ENCODE peak calls at places on chromosomes 11 and 22, in ten cellular contexts. I is HFFc6; R is heart left ventricle; A is activated CD4-positive, alpha-beta T cell treated with anti-CD3 and anti-CD28 coated beads, Interleukin-2, amount 10 ng/mL, durations not matched to agents 7 days and 5 days; W is mesenchymal stem cell; Q is epithelial cell of esophagus; M is NCI-H1436; Z is GM23248; H is midbrain; K is uterus. V is an unnamed sample.

GRCh38 chr22:36386900-36387663 is 685 bp downstream of the MYH9 start:
- DNase-seq in H (no peak), K (peak; percentile 55), A (peak; percentile 62), M (no peak), Z (peak; percentile 81), I (no peak), W (no peak), Q (peak; percentile 37), R (peak; percentile 78), V (peak; percentile 80)

GRCh38 chr22:41264408-41264941 is 21.5 kb downstream of the RANGAP1 start:
- DNase-seq in Z (no peak), R (no peak), K (no peak), A (no peak), M (no peak), Q (no peak), H (peak; percentile 85), I (no peak), W (no peak), V (no peak)

GRCh38 chr11:66100272-66101037 is 30.4 kb downstream of the PACS1 start:
- DNase-seq in Q (peak; percentile 52), Z (no peak), K (peak; percentile 35), R (peak; percentile 78), A (peak; percentile 84), H (peak; percentile 65), I (no peak), W (no peak), M (peak; percentile 1), V (peak; percentile 74)

GRCh38 chr11:57426439-57426753 is 525 bp downstream of the SLC43A3 start:
- DNase-seq in K (no peak), W (no peak), I (no peak), Q (peak; percentile 54), M (no peak), H (no peak), R (no peak), Z (no peak), A (no peak), V (peak; percentile 44)

GRCh38 chr11:105489431-105489830 is 120.4 kb upstream of the GRIA4 start:
- DNase-seq in A (no peak), H (peak; percentile 39), Q (peak; percentile 2), Z (peak; percentile 2), I (no peak), K (no peak), R (no peak), M (no peak), W (peak; percentile 16), V (no peak)

GRCh38 chr22:44369241-44369652 is 56.5 kb upstream of the SHISAL1 start:
- DNase-seq in M (no peak), R (no peak), H (no peak), K (no peak), Q (no peak), Z (no peak), W (no peak), A (no peak), I (no peak), V (peak; percentile 44)

GRCh38 chr22:38843716-38844660 is at the start of gene NPTXR:
- DNase-seq in I (peak; percentile 13), H (peak; percentile 69), M (peak; percentile 65), Q (peak; percentile 52), W (peak; percentile 63), Z (peak; percentile 82), K (no peak), R (peak; percentile 58), A (peak; percentile 25), V (peak; percentile 52)

GRCh38 chr11:72589802-72590761 is 84.1 kb downstream of the PDE2A start:
- DNase-seq in K (no peak), Z (peak; percentile 44), W (peak; percentile 35), H (no peak), R (no peak), A (peak; percentile 50), Q (peak; percentile 48), I (no peak), M (no peak), V (peak; percentile 64)

GRCh38 chr11:111162306-111162705 is 83.2 kb upstream of the POU2AF2 start:
- DNase-seq in A (no peak), I (peak; percentile 41), W (no peak), Z (peak; percentile 50), K (no peak), R (no peak), Q (peak; percentile 61), M (no peak), H (no peak), V (no peak)

GRCh38 chr22:39462443-39463147 is 5.8 kb downstream of the MGAT3 start:
- DNase-seq in W (no peak), I (no peak), K (peak; percentile 50), A (no peak), R (peak; percentile 70), H (peak; percentile 29), M (no peak), Q (no peak), Z (no peak), V (peak; percentile 58)

GRCh38 chr11:107176148-107177105 is 158.2 kb upstream of the GUCY1A2 start:
- DNase-seq in Z (no peak), Q (no peak), H (no peak), M (no peak), R (no peak), A (no peak), I (no peak), K (no peak), W (no peak), V (no peak)

GRCh38 chr11:5791165-5791564 is at the start of gene OR52N1:
- DNase-seq in R (no peak), W (no peak), Z (no peak), K (no peak), M (no peak), I (no peak), A (no peak), Q (no peak), H (no peak), V (no peak)

GRCh38 chr11:1504581-1505290 is 18.2 kb upstream of the MOB2 start:
- DNase-seq in K (no peak), A (no peak), M (no peak), Z (no peak), Q (no peak), H (no peak), W (no peak), I (no peak), R (no peak), V (peak; percentile 33)

GRCh38 chr11:78499971-78500370 is 74.7 kb downstream of the NARS2 start:
- DNase-seq in I (no peak), A (no peak), K (no peak), Q (peak; percentile 9), H (no peak), M (no peak), Z (peak; percentile 36), W (no peak), R (no peak), V (no peak)

GRCh38 chr11:100789500-100789899 is 102.4 kb downstream of the ARHGAP42 start:
- DNase-seq in Z (no peak), K (no peak), Q (peak; percentile 19), I (no peak), M (no peak), R (peak; percentile 41), A (no peak), H (no peak), W (no peak), V (peak; percentile 86)

GRCh38 chr11:71996946-71997345 is 1.8 kb upstream of the IL18BP start:
- DNase-seq in Z (no peak), I (no peak), M (no peak), K (no peak), Q (no peak), A (no peak), H (no peak), R (no peak), W (peak; percentile 7), V (no peak)

GRCh38 chr11:20621679-20622078 is 22.3 kb downstream of the SLC6A5 start:
- DNase-seq in H (no peak), W (no peak), R (no peak), I (no peak), K (no peak), A (no peak), Q (no peak), Z (no peak), M (no peak), V (no peak)

GRCh38 chr11:8294251-8294935 is 30.7 kb upstream of the LMO1 start:
- DNase-seq in K (no peak), W (no peak), Z (no peak), R (no peak), A (no peak), M (no peak), Q (no peak), H (no peak), I (no peak), V (peak; percentile 25)

GRCh38 chr22:29158546-29158945 is 47.1 kb upstream of the EMID1 start:
- DNase-seq in Q (no peak), W (no peak), I (no peak), M (no peak), H (no peak), K (no peak), R (no peak), A (no peak), Z (no peak), V (no peak)

V was measured in right lobe of liver.